ENCODE peak calls at places on chromosomes 16 and 17, in nine cellular contexts. T, M, B, R, F, Z, N, C and V are unnamed samples.

GRCh38 chr17:78196712-78197111 is 9.6 kb downstream of the AFMID start:
- DNase-seq in T (no peak), M (no peak), B (no peak), R (no peak), F (no peak), Z (no peak), N (no peak), C (no peak), V (no peak)

GRCh38 chr16:27426423-27427408 is 24.7 kb downstream of the IL21R start:
- DNase-seq in T (peak; percentile 26), M (peak; percentile 84), B (peak; percentile 97), R (peak; percentile 38), F (peak; percentile 58), Z (peak; percentile 8), N (no peak), C (no peak), V (peak; percentile 90)

GRCh38 chr17:77453613-77454559 is 313.1 kb downstream of the SEC14L1 start:
- DNase-seq in T (peak; percentile 85), M (no peak), B (no peak), R (no peak), F (peak; percentile 73), Z (no peak), N (peak; percentile 63), C (no peak), V (peak; percentile 86)

GRCh38 chr16:20969386-20969785 is 68.8 kb downstream of the LYRM1 start:
- DNase-seq in T (no peak), M (no peak), B (no peak), R (no peak), F (no peak), Z (no peak), N (no peak), C (no peak), V (peak; percentile 77)

GRCh38 chr16:23286131-23286532 is 16.0 kb upstream of the SCNN1B start:
- DNase-seq in T (no peak), M (no peak), B (peak; percentile 3), R (no peak), F (no peak), Z (no peak), N (no peak), C (no peak), V (peak; percentile 97)

GRCh38 chr16:71225145-71225544 is 5.4 kb downstream of the HYDIN start:
- DNase-seq in T (no peak), M (no peak), B (no peak), R (no peak), F (no peak), Z (no peak), N (no peak), C (no peak), V (no peak)

GRCh38 chr16:28260193-28260592 is 32.1 kb upstream of the SBK1 start:
- DNase-seq in T (no peak), M (no peak), B (no peak), R (no peak), F (no peak), Z (peak; percentile 47), N (no peak), C (no peak), V (no peak)

GRCh38 chr16:56869513-56870270 is 4.7 kb downstream of the SLC12A3 start:
- DNase-seq in T (no peak), M (no peak), B (peak; percentile 13), R (peak; percentile 37), F (no peak), Z (no peak), N (no peak), C (peak; percentile 66), V (peak; percentile 20)

GRCh38 chr17:29622337-29623282 is at the start of gene CORO6:
- DNase-seq in T (peak; percentile 60), M (no peak), B (peak; percentile 43), R (no peak), F (peak; percentile 37), Z (no peak), N (no peak), C (peak; percentile 75), V (peak; percentile 37)

DNA sequence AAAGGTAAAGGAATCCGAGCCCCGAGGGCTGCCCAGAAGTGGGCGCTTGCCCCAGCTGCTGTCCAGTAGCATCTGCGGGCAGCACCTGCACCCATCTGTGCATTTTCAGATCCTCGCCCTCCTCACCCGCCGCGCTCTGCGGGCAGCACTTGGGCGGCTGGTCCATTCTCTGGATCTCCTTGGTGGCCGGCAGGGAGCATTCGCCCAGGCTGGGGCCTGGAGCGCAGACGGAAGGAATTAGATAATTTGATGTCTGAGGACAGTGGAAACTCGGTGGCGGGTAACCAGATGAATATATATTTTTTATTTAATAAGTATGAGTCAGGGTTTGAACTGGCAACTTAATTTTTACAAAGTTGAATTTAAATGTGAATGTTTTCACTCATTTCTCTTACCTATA is 88.5 kb downstream of the NPIPB11 start:
- DNase-seq in T (no peak), M (peak; percentile 83), B (peak; percentile 40), R (no peak), F (no peak), Z (no peak), N (no peak), C (peak; percentile 16), V (no peak)
- TF ChIP-seq CTCF in T (no peak), M (no peak), B (peak; percentile 63), R (no peak), F (no peak), Z (no peak), N (no peak), C (peak; percentile 52), V (peak; percentile 3)

GRCh38 chr17:19958023-19958422 is 19.6 kb downstream of the AKAP10 start:
- DNase-seq in T (no peak), M (no peak), B (peak; percentile 96), R (no peak), F (no peak), Z (no peak), N (no peak), C (peak; percentile 76), V (peak; percentile 71)
- H3K4me3 ChIP-seq in T (no peak overlapping the region), M (no peak overlapping the region), B (no peak overlapping the region), R (no peak overlapping the region), F (no peak overlapping the region), Z (no peak overlapping the region), N (no peak overlapping the region), C (no peak overlapping the region), V (no peak overlapping the region)

GRCh38 chr17:45128331-45128730 is 4.0 kb downstream of the PLCD3 start:
- DNase-seq in T (no peak), M (no peak), B (no peak), R (no peak), F (no peak), Z (no peak), N (no peak), C (no peak), V (no peak)
- TF ChIP-seq CTCF in T (no peak), M (no peak), B (no peak), R (no peak), F (no peak), Z (no peak), N (no peak), C (no peak), V (no peak)

DNA sequence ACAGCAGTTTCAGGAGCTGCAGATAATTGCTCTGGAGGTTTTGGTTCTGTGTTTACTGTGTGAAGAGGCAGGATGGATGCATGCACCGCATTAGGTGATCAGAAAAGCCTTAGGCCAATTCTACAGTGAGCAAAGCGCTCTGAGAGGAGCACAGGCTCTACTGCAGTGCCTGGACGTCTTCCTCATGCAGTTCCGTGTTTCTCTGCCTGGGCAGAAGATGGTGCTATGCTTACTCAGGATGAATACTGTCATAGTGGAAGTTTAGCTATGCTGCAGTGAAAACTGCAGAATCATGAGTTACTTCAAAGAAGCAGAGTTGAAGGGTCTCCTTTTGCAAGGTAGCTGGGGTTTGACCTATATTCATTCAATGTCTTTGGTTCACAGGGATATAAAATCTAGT is 1012.4 kb downstream of the KCNJ18 start:
- DNase-seq in T (no peak), M (no peak), B (no peak), R (no peak), F (no peak), Z (no peak), N (no peak), C (no peak), V (no peak)
- H3K4me3 ChIP-seq in T (no peak overlapping the region), M (no peak overlapping the region), B (no peak overlapping the region), R (no peak overlapping the region), F (no peak overlapping the region), Z (no peak overlapping the region), N (no peak overlapping the region), C (no peak overlapping the region), V (no peak overlapping the region)